ENCODE peak calls at places on chromosomes 16 and 17, in seven cellular contexts. G is PC-9, T is psoas muscle, U is SK-N-SH, K is cardiac muscle cell, W is thoracic aorta, Z is fibroblast of lung. H is an unnamed sample. For H3K4me1, the result is how much of the 10 kb centered on the place peaks cover.

GRCh38 chr16:31177136-31177535 is 2.8 kb upstream of the FUS start:
- DNase-seq in G (no peak), T (no peak), U (no peak), K (no peak), W (no peak), Z (peak), H (no peak)

GRCh38 chr16:67169642-67170167 is 633 bp upstream of the NOL3 start:
- DNase-seq in G (no peak), T (no peak), U (peak), K (peak), W (no peak), Z (no peak), H (peak)

GRCh38 chr16:69329369-69330285 is 761 bp downstream of the PDF start:
- DNase-seq in G (no peak), T (no peak), U (peak), K (no peak), W (no peak), Z (peak), H (peak)

GRCh38 chr17:9217151-9218067 is 196.1 kb downstream of the NTN1 start:
- DNase-seq in G (peak), T (no peak), U (peak), K (peak), W (no peak), Z (peak), H (no peak)

GRCh38 chr16:66728117-66728787 is 23.2 kb downstream of the DYNC1LI2 start:
- DNase-seq in G (peak), T (no peak), U (peak), K (peak), W (no peak), Z (peak), H (peak)

GRCh38 chr16:81641403-81642106 is 137.5 kb upstream of the PLCG2 start:
- DNase-seq in G (no peak), T (no peak), U (peak), K (no peak), W (no peak), Z (no peak), H (no peak)

GRCh38 chr16:31382485-31383161 is 10.5 kb upstream of the ITGAD start:
- DNase-seq in G (no peak), T (peak), U (peak), K (peak), W (no peak), Z (peak), H (peak)

GRCh38 chr17:73166731-73167581 is 2.1 kb downstream of the SSTR2 start:
- DNase-seq in G (no peak), T (no peak), U (no peak), K (no peak), W (no peak), Z (no peak), H (no peak)

GRCh38 chr16:22672830-22673210 is 141.1 kb upstream of the HS3ST2 start:
- DNase-seq in G (no peak), T (no peak), U (no peak), K (no peak), W (no peak), Z (no peak), H (no peak)

GRCh38 chr16:53599548-53599947 is 96.5 kb upstream of the AKTIP start:
- DNase-seq in G (no peak), T (no peak), U (no peak), K (no peak), W (no peak), Z (no peak), H (no peak)

GRCh38 chr16:83344014-83344413 is 463.8 kb upstream of the HSBP1 start:
- DNase-seq in G (peak), T (no peak), U (no peak), K (peak), W (no peak), Z (peak), H (no peak)

GRCh38 chr17:33459078-33459940 is 166.2 kb upstream of the ASIC2 start:
- DNase-seq in G (no peak), T (no peak), U (no peak), K (no peak), W (no peak), Z (no peak), H (no peak)

GRCh38 chr17:44112284-44113280 is 10.9 kb downstream of the HDAC5 start:
- DNase-seq in G (no peak), T (peak), U (no peak), K (no peak), W (no peak), Z (no peak), H (no peak)

GRCh38 chr17:64732336-64733006 is 70.4 kb upstream of the SMURF2 start:
- DNase-seq in G (no peak), T (peak), U (peak), K (peak), W (no peak), Z (peak), H (no peak)

GRCh38 chr17:49496866-49497146 is 1.7 kb downstream of the NGFR start:
- DNase-seq in G (no peak), T (no peak), U (no peak), K (no peak), W (no peak), Z (no peak), H (no peak)

GRCh38 chr16:88014201-88014781 is 63.1 kb downstream of the BANP start:
- DNase-seq in G (no peak), T (no peak), U (no peak), K (peak), W (no peak), Z (peak), H (no peak)

GRCh38 chr16:67241008-67241900 is 6.0 kb downstream of the FHOD1 start:
- DNase-seq in G (peak), T (peak), U (no peak), K (peak), W (no peak), Z (peak), H (peak)

GRCh38 chr16:85750827-85751641 is at the start of gene C16orf74:
- DNase-seq in G (no peak), T (no peak), U (peak), K (peak), W (no peak), Z (peak), H (peak)
- H3K4me1 ChIP-seq in G (half or more), T (under half), U (under half), K (under half), W (under half), Z (under half), H (half or more)

GRCh38 chr16:19527161-19527560 is 3.4 kb downstream of the CCP110 start:
- DNase-seq in G (no peak), T (no peak), U (no peak), K (no peak), W (no peak), Z (no peak), H (no peak)
- H3K27ac ChIP-seq in G (no peak), T (no peak), U (no peak), K (no peak), W (no peak), Z (no peak), H (no peak)

DNA sequence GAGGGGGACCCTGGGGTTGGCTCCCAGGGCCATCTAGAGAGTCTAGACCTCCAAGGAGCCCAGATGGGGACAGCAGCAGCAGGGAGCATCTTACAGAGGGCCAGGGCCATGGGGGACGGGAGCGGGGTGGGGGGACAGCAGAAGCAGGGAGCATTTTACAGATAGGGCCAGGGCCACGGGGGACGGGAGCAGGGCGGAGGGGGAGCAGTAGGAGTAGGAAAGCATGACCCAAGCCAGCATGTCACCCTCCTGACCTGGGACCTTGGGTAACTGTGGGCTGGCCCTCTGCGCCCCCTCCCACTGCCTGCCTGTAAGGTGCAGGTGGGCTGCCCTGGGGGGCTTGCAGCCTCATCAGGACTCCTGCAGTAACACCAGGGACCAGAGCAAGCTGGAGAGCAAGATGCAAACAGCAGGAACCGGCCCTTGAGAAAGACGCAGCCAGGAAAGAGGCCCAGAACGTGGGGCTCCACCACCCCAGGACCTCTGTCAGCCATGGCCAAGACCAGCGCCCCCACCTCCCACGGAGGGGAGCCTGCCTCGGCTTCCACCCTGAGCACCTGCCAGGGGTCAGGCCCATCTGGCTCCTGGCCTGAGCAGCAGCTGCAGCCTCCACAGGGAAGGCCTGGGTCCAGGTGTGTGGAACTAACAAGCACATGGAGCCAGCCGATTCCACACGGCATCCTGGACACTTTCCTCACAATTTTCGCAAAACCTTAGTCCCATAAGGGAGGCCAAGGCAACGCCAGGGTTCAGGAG is 2.4 kb downstream of the ZNF598 start:
- DNase-seq in G (no peak), T (peak), U (no peak), K (no peak), W (no peak), Z (no peak), H (no peak)
- H3K4me1 ChIP-seq in G (under half), T (half or more), U (under half), K (under half), W (under half), Z (under half), H (under half)

GRCh38 chr16:47987136-47987535 is 168.7 kb downstream of the ABCC12 start:
- DNase-seq in G (no peak), T (no peak), U (no peak), K (no peak), W (no peak), Z (no peak), H (no peak)
- H3K27ac ChIP-seq in G (no peak), T (no peak), U (no peak), K (no peak), W (no peak), Z (no peak), H (no peak)

GRCh38 chr16:9125658-9126492 is 34.4 kb downstream of the HAPSTR1 start:
- DNase-seq in G (no peak), T (no peak), U (no peak), K (no peak), W (no peak), Z (no peak), H (no peak)
- H3K4me1 ChIP-seq in G (half or more), T (under half), U (under half), K (under half), W (under half), Z (under half), H (under half)

DNA sequence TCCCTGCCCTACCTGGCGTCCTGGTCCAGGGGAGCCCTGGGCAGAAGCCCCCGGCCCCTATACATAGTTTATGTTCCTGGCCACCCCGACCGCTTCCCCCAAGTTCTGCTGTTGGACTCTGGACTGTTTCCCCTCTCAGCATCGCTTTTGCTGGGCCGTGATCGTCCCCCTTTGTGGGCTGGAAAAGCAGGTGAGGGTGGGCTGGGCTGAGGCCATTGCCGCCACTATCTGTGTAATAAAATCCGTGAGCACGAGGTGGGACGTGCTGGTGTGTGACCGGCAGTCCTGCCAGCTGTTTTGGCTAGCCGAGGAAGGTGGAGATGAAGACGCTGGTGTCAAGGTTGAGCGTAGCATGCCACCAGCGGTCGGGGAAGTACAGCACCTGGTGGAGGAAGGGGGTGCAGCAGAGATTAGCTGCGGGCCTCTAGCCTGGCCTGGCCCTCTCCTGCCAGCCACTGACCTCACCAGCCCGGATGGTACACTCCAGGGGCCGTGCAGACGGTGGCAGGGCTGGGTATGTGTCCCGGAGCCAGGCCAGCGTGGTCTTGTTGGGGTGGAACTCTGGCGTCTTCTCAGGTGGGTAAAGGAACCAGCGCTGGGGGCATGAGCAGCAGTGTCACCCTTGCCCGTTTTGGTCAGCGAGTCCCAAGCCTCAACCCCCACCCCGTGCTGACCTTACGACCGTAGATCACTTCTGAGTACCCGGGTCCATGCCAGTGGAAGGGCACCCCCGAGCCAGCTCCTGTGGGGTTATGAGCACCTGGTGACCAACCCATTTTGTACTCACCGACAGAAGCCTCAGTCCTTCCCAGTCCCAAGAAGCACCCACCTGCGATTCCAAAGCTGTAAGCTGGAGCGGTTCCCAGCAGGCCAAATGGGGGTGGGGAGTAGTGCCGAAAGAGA is 1.4 kb downstream of the JMJD8 start:
- DNase-seq in G (no peak), T (no peak), U (no peak), K (no peak), W (no peak), Z (no peak), H (no peak)
- H3K27ac ChIP-seq in G (no peak), T (no peak), U (peak), K (peak), W (no peak), Z (no peak), H (peak)

H was measured in A673.